ENCODE peak calls at places on chromosome 12, in seven cellular contexts. E, P, G, F, Y, H and B are unnamed samples.
A peak's percentile ranks its signal among the peaks of the same experiment; 100 is the strongest.

GRCh38 chr12:6249580-6249979 is 49.4 kb downstream of the CD9 start:
- DNase-seq in E (no peak), P (no peak), G (no peak), F (no peak), Y (no peak), H (no peak), B (no peak)

GRCh38 chr12:130204441-130204840 is 42.2 kb downstream of the FZD10 start:
- DNase-seq in E (no peak), P (no peak), G (no peak), F (no peak), Y (no peak), H (no peak), B (no peak)

GRCh38 chr12:102756564-102756963 is 160.5 kb downstream of the PAH start:
- DNase-seq in E (no peak), P (no peak), G (no peak), F (peak; percentile 90), Y (no peak), H (no peak), B (no peak)

GRCh38 chr12:105644770-105645169 is 314.3 kb downstream of the C12orf75 start:
- DNase-seq in E (no peak), P (no peak), G (peak; percentile 14), F (no peak), Y (no peak), H (no peak), B (no peak)

GRCh38 chr12:93111791-93112208 is 182.7 kb upstream of the EEA1 start:
- DNase-seq in E (no peak), P (no peak), G (no peak), F (no peak), Y (peak; percentile 57), H (no peak), B (no peak)

GRCh38 chr12:10968765-10969456 is 17.8 kb downstream of the TAS2R50 start:
- DNase-seq in E (no peak), P (no peak), G (peak; percentile 73), F (no peak), Y (peak; percentile 94), H (no peak), B (peak; percentile 59)

GRCh38 chr12:42585175-42585845 is 4.2 kb downstream of the PRICKLE1 start:
- DNase-seq in E (no peak), P (no peak), G (no peak), F (no peak), Y (no peak), H (no peak), B (no peak)

GRCh38 chr12:107468182-107468581 is 217.4 kb upstream of the PWP1 start:
- DNase-seq in E (no peak), P (no peak), G (peak; percentile 30), F (peak; percentile 65), Y (no peak), H (no peak), B (no peak)

GRCh38 chr12:22678175-22678574 is 53.2 kb downstream of the ETNK1 start:
- DNase-seq in E (no peak), P (no peak), G (no peak), F (no peak), Y (no peak), H (peak; percentile 14), B (no peak)

GRCh38 chr12:6620137-6620884 is 13.1 kb upstream of the CHD4 start:
- DNase-seq in E (no peak), P (no peak), G (peak; percentile 62), F (no peak), Y (peak; percentile 71), H (no peak), B (no peak)

GRCh38 chr12:107448198-107448597 is 237.4 kb upstream of the PWP1 start:
- DNase-seq in E (no peak), P (no peak), G (no peak), F (no peak), Y (peak; percentile 16), H (no peak), B (peak; percentile 18)

GRCh38 chr12:92745874-92746553 is 43.2 kb downstream of the PLEKHG7 start:
- DNase-seq in E (peak; percentile 91), P (no peak), G (peak; percentile 97), F (no peak), Y (peak; percentile 96), H (no peak), B (peak; percentile 94)

GRCh38 chr12:44078273-44078672 is 242.4 kb downstream of the TMEM117 start:
- DNase-seq in E (no peak), P (no peak), G (no peak), F (no peak), Y (no peak), H (no peak), B (no peak)

GRCh38 chr12:112977641-112978040 is 678 bp upstream of the OAS2 start:
- DNase-seq in E (no peak), P (no peak), G (no peak), F (no peak), Y (no peak), H (no peak), B (no peak)

GRCh38 chr12:102645968-102646367 is 165.6 kb upstream of the IGF1 start:
- DNase-seq in E (no peak), P (no peak), G (no peak), F (no peak), Y (no peak), H (no peak), B (no peak)

GRCh38 chr12:13000616-13000934 is 510 bp upstream of the HEBP1 start:
- DNase-seq in E (peak; percentile 32), P (no peak), G (no peak), F (no peak), Y (no peak), H (no peak), B (no peak)

GRCh38 chr12:18895946-18896345 is 158.0 kb downstream of the CAPZA3 start:
- DNase-seq in E (no peak), P (no peak), G (no peak), F (no peak), Y (no peak), H (no peak), B (no peak)

GRCh38 chr12:106889950-106890626 is 65.6 kb upstream of the TMEM263 start:
- DNase-seq in E (no peak), P (no peak), G (no peak), F (no peak), Y (no peak), H (no peak), B (no peak)

GRCh38 chr12:133227281-133227852 is 8.3 kb downstream of the ANHX start:
- DNase-seq in E (no peak), P (no peak), G (no peak), F (no peak), Y (no peak), H (no peak), B (no peak)

GRCh38 chr12:132710062-132710421 is 600 bp upstream of the PGAM5 start:
- DNase-seq in E (no peak), P (no peak), G (no peak), F (no peak), Y (no peak), H (no peak), B (no peak)

GRCh38 chr12:4277205-4277543 is 3.6 kb downstream of the CCND2 start:
- DNase-seq in E (no peak), P (no peak), G (no peak), F (no peak), Y (no peak), H (no peak), B (no peak)

GRCh38 chr12:62744551-62744950 is 190.4 kb downstream of the PPM1H start:
- DNase-seq in E (peak; percentile 56), P (no peak), G (peak; percentile 65), F (no peak), Y (no peak), H (peak; percentile 91), B (peak; percentile 44)

GRCh38 chr12:25373396-25373795 is 122.7 kb upstream of the KRAS start:
- DNase-seq in E (no peak), P (no peak), G (no peak), F (no peak), Y (no peak), H (no peak), B (no peak)

GRCh38 chr12:31119531-31120211 is 46.0 kb downstream of the DDX11 start:
- DNase-seq in E (no peak), P (no peak), G (no peak), F (no peak), Y (no peak), H (no peak), B (no peak)

GRCh38 chr12:127926004-127926403 is 341.0 kb upstream of the TMEM132C start:
- DNase-seq in E (peak; percentile 30), P (no peak), G (peak; percentile 60), F (no peak), Y (peak; percentile 14), H (peak; percentile 21), B (peak; percentile 66)

GRCh38 chr12:111174283-111175108 is 194.4 kb downstream of the PHETA1 start:
- DNase-seq in E (no peak), P (no peak), G (no peak), F (no peak), Y (no peak), H (peak; percentile 39), B (no peak)

GRCh38 chr12:1830981-1831930 is 10.9 kb downstream of the LRTM2 start:
- DNase-seq in E (no peak), P (no peak), G (peak; percentile 54), F (no peak), Y (peak; percentile 72), H (no peak), B (peak; percentile 35)

GRCh38 chr12:26153421-26154154 is 28.8 kb upstream of the BHLHE41 start:
- DNase-seq in E (peak; percentile 93), P (no peak), G (peak; percentile 95), F (no peak), Y (peak; percentile 95), H (peak; percentile 15), B (peak; percentile 96)

GRCh38 chr12:51744235-51744634 is 104.3 kb downstream of the FIGNL2 start:
- DNase-seq in E (no peak), P (no peak), G (peak; percentile 20), F (no peak), Y (no peak), H (no peak), B (no peak)

GRCh38 chr12:119241049-119241448 is 62.3 kb downstream of the HSPB8 start:
- DNase-seq in E (no peak), P (no peak), G (no peak), F (no peak), Y (no peak), H (no peak), B (no peak)

GRCh38 chr12:105547786-105548185 is 217.3 kb downstream of the C12orf75 start:
- DNase-seq in E (no peak), P (no peak), G (no peak), F (no peak), Y (no peak), H (no peak), B (no peak)

GRCh38 chr12:13106666-13107065 is 3.2 kb upstream of the GSG1 start:
- DNase-seq in E (no peak), P (no peak), G (no peak), F (no peak), Y (no peak), H (no peak), B (no peak)